ENCODE peak calls at places on chromosome 15, in eight cellular contexts. X, N, L, E, P, T, R and D are unnamed samples. For H3K4me1, the result is how much of the 10 kb centered on the place peaks cover.

GRCh38 chr15:85941186-85941855 is 138.3 kb upstream of the AGBL1 start:
- DNase-seq in L (peak), E (no peak), X (no peak), R (no peak), T (no peak), N (peak), P (no peak), D (peak)

GRCh38 chr15:40957581-40958051 is 4.3 kb downstream of the CHAC1 start:
- DNase-seq in R (no peak), T (peak), N (no peak), X (no peak), E (peak), P (no peak), L (no peak), D (no peak)

GRCh38 chr15:32132850-32133249 is 102.5 kb downstream of the CHRNA7 start:
- DNase-seq in E (no peak), N (no peak), X (no peak), T (no peak), L (no peak), R (no peak), P (no peak), D (no peak)

GRCh38 chr15:57376695-57377477 is 581 bp downstream of the CGNL1 start:
- DNase-seq in P (peak), N (no peak), E (no peak), R (no peak), X (no peak), L (peak), T (peak), D (no peak)

GRCh38 chr15:86595741-86596140 is 516.1 kb downstream of the AGBL1 start:
- DNase-seq in P (no peak), N (no peak), X (no peak), E (no peak), L (no peak), R (no peak), T (no peak), D (peak)

GRCh38 chr15:77014137-77015081 is 19.5 kb downstream of the PSTPIP1 start:
- DNase-seq in L (peak), X (no peak), T (no peak), N (no peak), P (peak), R (no peak), E (no peak), D (no peak)

GRCh38 chr15:69554321-69554961 is 101.8 kb downstream of the RPLP1 start:
- DNase-seq in X (no peak), N (peak), L (no peak), E (peak), T (no peak), P (no peak), R (no peak), D (no peak)

GRCh38 chr15:42992626-42993025 is 72.0 kb upstream of the TTBK2 start:
- DNase-seq in P (no peak), R (no peak), E (no peak), X (no peak), T (no peak), L (no peak), N (no peak), D (no peak)

GRCh38 chr15:65172531-65172930 is 12.6 kb downstream of the CLPX start:
- DNase-seq in X (no peak), R (no peak), L (no peak), P (no peak), N (no peak), T (no peak), E (no peak), D (no peak)

GRCh38 chr15:25481208-25481862 is 42.5 kb upstream of the UBE3A start:
- DNase-seq in X (no peak), N (no peak), E (no peak), P (no peak), R (no peak), T (no peak), L (no peak), D (peak)

GRCh38 chr15:67783303-67783702 is 42.0 kb upstream of the SKOR1 start:
- DNase-seq in N (no peak), E (no peak), R (peak), X (peak), T (no peak), P (no peak), L (no peak), D (no peak)

GRCh38 chr15:28080386-28080785 is 18.7 kb downstream of the OCA2 start:
- DNase-seq in R (no peak), N (no peak), E (no peak), T (no peak), L (no peak), P (no peak), X (no peak), D (no peak)

GRCh38 chr15:73370151-73370550 is 1.4 kb upstream of the HCN4 start:
- DNase-seq in R (no peak), E (no peak), T (no peak), X (no peak), N (no peak), L (no peak), P (no peak), D (no peak)

GRCh38 chr15:87618203-87618725 is 638.3 kb downstream of the NTRK3 start:
- DNase-seq in N (no peak), E (no peak), P (no peak), L (no peak), T (no peak), X (no peak), R (no peak), D (no peak)

GRCh38 chr15:60815321-60815720 is 336.4 kb upstream of the ICE2 start:
- DNase-seq in R (no peak), P (no peak), T (no peak), X (no peak), L (no peak), N (no peak), E (no peak), D (no peak)

GRCh38 chr15:52068004-52068403 is 44.6 kb downstream of the BCL2L10 start:
- DNase-seq in N (no peak), E (no peak), R (no peak), P (no peak), L (no peak), T (no peak), X (no peak), D (no peak)

GRCh38 chr15:76345880-76346665 is 9.5 kb downstream of the ISL2 start:
- DNase-seq in T (no peak), P (peak), L (no peak), X (no peak), R (no peak), E (no peak), N (no peak), D (no peak)

GRCh38 chr15:66850078-66850991 is 148.3 kb downstream of the SMAD6 start:
- DNase-seq in N (no peak), L (no peak), T (no peak), P (no peak), R (peak), X (no peak), E (peak), D (no peak)

GRCh38 chr15:70492240-70493177 is 270.8 kb downstream of the UACA start:
- DNase-seq in P (peak), N (peak), X (no peak), L (peak), T (peak), R (peak), E (peak), D (peak)

GRCh38 chr15:78203346-78204225 is 30.8 kb downstream of the ACSBG1 start:
- DNase-seq in L (no peak), E (peak), T (peak), X (no peak), R (no peak), P (no peak), N (no peak), D (no peak)

GRCh38 chr15:51780636-51781035 is 29.2 kb downstream of the TMOD2 start:
- DNase-seq in R (no peak), P (no peak), N (no peak), T (no peak), X (no peak), E (no peak), L (no peak), D (peak)

GRCh38 chr15:78996876-78997275 is 52.0 kb upstream of the CTSH start:
- DNase-seq in X (no peak), T (no peak), N (no peak), P (no peak), E (no peak), L (no peak), R (no peak), D (no peak)

GRCh38 chr15:90857337-90857736 is 11.1 kb upstream of the FURIN start:
- DNase-seq in P (no peak), R (no peak), N (no peak), X (no peak), T (no peak), L (no peak), E (no peak), D (no peak)

DNA sequence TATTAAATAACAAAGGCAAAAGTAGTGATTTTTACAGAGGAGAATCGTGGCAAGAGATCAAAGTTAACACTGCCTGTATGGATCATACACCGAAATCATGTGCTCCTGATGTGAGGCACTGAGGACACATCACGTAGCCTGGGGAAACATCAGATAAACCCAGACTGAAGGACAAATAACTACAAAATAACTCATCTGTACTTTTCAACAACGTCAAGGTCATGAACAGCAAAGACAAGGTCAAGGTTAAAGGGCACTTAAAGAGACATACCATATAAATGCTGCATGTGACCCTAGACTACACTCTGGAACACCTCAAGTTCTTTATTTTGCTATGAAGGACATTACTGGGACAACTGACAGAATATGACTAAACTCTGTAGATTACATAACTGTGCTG is 48.2 kb downstream of the CHSY1 start:
- DNase-seq in N (no peak), R (no peak), T (no peak), L (no peak), X (no peak), P (no peak), E (no peak), D (no peak)
- H3K4me1 ChIP-seq in N (under half), R (under half), T (under half), L (under half), X (under half), P (half or more), E (under half), D (under half)

DNA sequence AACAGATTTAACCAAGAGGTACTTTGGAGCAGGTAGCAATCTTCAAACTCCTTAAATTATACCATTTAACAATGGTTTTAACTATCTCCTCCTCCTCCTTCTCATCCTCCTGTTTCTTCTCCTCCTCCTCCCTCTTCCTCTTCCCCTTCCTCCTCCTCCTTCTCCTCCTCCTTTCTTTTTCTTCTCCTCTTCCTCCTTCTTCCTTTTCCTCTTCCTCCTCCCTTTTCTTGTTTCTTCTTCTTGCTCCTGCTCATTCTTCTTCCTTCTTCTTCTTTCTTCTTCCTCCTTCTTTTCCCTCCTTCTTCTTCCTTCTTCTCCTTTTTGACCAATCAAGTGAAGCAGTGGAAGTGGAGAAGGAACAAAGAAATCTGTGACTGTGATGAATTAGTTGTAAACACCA is 14.1 kb downstream of the PATL2 start:
- DNase-seq in P (no peak), R (no peak), X (no peak), E (no peak), T (no peak), L (no peak), N (no peak), D (no peak)
- TF ChIP-seq CTCF in P (no peak), R (no peak), X (no peak), E (no peak), T (no peak), L (no peak), N (no peak), D (no peak)

DNA sequence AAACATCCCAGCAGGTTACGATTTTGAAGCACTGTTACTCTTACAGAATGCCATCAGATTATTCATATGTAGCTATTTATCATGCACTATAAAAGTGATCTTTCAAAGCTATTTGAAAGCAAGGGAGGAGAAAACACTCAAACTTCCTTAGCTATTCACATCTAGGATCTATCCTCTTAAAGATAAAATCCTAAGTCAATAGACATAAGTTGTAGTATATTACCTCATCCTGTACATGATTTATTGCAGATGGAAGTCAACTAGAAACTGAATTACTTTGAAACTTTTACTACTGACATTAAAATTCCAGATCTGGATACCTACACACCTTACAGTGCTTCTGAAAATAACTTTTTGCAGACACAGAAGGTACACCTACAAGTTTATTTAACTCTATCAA is 197.2 kb downstream of the MEIS2 start:
- DNase-seq in R (no peak), T (no peak), L (no peak), E (no peak), X (no peak), P (no peak), N (no peak), D (no peak)
- H3K4me1 ChIP-seq in R (under half), T (under half), L (under half), E (under half), X (under half), P (under half), N (under half), D (under half)

DNA sequence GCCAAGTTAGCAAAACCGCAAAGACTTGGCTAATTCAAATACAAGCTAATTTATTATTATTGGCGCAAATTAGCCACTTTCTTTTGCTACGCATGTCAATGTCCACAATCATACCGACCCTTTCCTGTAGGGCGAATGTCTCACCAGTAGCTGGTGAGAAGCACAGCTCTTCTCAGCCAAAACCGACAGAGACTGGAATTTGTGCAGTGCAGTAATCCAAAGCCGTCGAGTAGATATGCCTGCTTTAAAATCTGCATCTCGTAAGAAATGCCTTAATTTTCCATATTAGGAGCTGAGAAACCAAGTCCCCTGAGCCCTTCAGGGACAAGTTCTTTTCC is 614 bp upstream of the MINDY2 start:
- DNase-seq in E (no peak), X (no peak), N (peak), T (no peak), L (no peak), R (peak), P (no peak), D (no peak)
- TF ChIP-seq CTCF in E (no peak), X (no peak), N (peak), T (peak), L (no peak), R (no peak), P (no peak), D (no peak)

GRCh38 chr15:63474810-63475316 is 29.5 kb upstream of the USP3 start:
- DNase-seq in E (peak), X (peak), P (peak), N (no peak), T (no peak), R (peak), L (no peak), D (no peak)
- H3K4me1 ChIP-seq in E (under half), X (half or more), P (half or more), N (under half), T (under half), R (half or more), L (under half), D (under half)

DNA sequence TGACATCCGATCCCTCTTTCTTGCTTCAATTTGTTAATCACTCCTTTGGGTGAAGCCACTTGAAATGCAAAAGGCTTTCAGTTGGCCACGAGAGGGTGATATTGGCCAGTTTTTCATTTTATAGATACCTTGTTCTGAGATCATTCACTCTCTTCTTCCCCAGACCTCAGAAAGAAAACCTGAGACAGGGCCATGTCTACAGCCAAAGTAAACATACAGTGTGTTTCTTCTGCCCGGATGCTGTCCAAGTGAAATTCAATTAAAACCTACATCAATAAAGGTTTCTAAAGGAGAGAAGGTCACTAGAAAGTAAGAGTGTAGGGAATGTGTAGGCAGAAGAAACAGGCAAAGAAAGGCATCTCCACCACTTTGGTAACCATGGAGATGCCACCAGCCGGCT is 39.5 kb upstream of the FMN1 start:
- DNase-seq in N (peak), T (no peak), P (no peak), E (no peak), X (no peak), L (no peak), R (peak), D (no peak)
- TF ChIP-seq CTCF in N (peak), T (no peak), P (peak), E (peak), X (peak), L (peak), R (peak), D (peak)

GRCh38 chr15:82848201-82848993 is 39.0 kb downstream of the WHAMM start:
- DNase-seq in L (no peak), N (no peak), E (no peak), T (peak), X (no peak), P (no peak), R (no peak), D (no peak)
- H3K4me1 ChIP-seq in L (under half), N (under half), E (under half), T (under half), X (under half), P (under half), R (under half), D (under half)